ENCODE peak calls at places on chromosomes 4 and X, in seven cellular contexts. O is spleen, A is A549, E is breast epithelium, R is sigmoid colon, Y is uterus, G is right lobe of liver. X is an unnamed sample.

GRCh38 chrX:106249706-106250379 is 81.7 kb downstream of the PWWP3B start:
- DNase-seq in G (no peak), R (no peak), E (no peak), Y (peak), A (no peak), O (no peak), X (no peak)

GRCh38 chr4:145907363-145907762 is 31.3 kb downstream of the ZNF827 start:
- DNase-seq in O (no peak), G (no peak), E (no peak), A (no peak), R (no peak), Y (no peak), X (no peak)

GRCh38 chr4:99507762-99508161 is 3.1 kb upstream of the C4orf17 start:
- DNase-seq in O (no peak), G (no peak), E (no peak), A (no peak), Y (no peak), R (no peak), X (no peak)

GRCh38 chr4:1168291-1169031 is 3.9 kb downstream of the SPON2 start:
- DNase-seq in O (peak), E (no peak), A (no peak), Y (no peak), G (no peak), R (no peak), X (peak)

GRCh38 chrX:115719171-115719570 is 158.2 kb downstream of the PLS3 start:
- DNase-seq in Y (no peak), R (no peak), A (no peak), E (no peak), O (no peak), G (no peak), X (no peak)

GRCh38 chr4:180449395-180449956 is 1793.7 kb upstream of the TENM3 start:
- DNase-seq in O (no peak), A (peak), E (no peak), G (no peak), Y (no peak), R (no peak), X (no peak)

GRCh38 chrX:31222946-31223345 is 151.1 kb upstream of the FTHL17 start:
- DNase-seq in G (no peak), R (no peak), E (no peak), Y (no peak), A (no peak), O (no peak), X (no peak)

GRCh38 chr4:102308032-102308799 is 37.1 kb downstream of the SLC39A8 start:
- DNase-seq in R (no peak), O (no peak), Y (no peak), E (no peak), G (no peak), A (no peak), X (no peak)

GRCh38 chrX:40176979-40177430 is 79.2 kb upstream of the BCOR start:
- DNase-seq in O (peak), A (no peak), Y (peak), R (no peak), E (no peak), G (no peak), X (no peak)

GRCh38 chr4:11471613-11472012 is 42.9 kb upstream of the HS3ST1 start:
- DNase-seq in A (no peak), G (no peak), E (no peak), O (peak), R (peak), Y (no peak), X (no peak)

GRCh38 chr4:153522800-153523089 is 56.6 kb downstream of the TMEM131L start:
- DNase-seq in E (no peak), R (no peak), O (no peak), G (no peak), Y (no peak), A (no peak), X (no peak)

GRCh38 chrX:83845397-83845796 is 15.5 kb upstream of the CYLC1 start:
- DNase-seq in O (no peak), A (peak), G (no peak), R (no peak), Y (no peak), E (no peak), X (no peak)

GRCh38 chr4:47334597-47335185 is 128.8 kb downstream of the COMMD8 start:
- DNase-seq in Y (no peak), A (no peak), E (no peak), O (no peak), G (no peak), R (no peak), X (no peak)

GRCh38 chr4:88881227-88881569 is 175.8 kb downstream of the FAM13A start:
- DNase-seq in O (no peak), A (no peak), E (no peak), R (no peak), G (no peak), Y (no peak), X (no peak)
- H3K4me3 ChIP-seq in O (no peak), A (no peak), E (no peak), R (no peak), G (no peak), Y (no peak), X (no peak)

GRCh38 chrX:69165116-69165651 is at the start of gene PJA1:
- DNase-seq in G (peak), A (peak), E (peak), R (peak), Y (peak), O (peak), X (peak)
- TF ChIP-seq POLR2A in G (peak), A (peak), E (no peak), R (peak), Y (peak), O (no peak), X (peak)

DNA sequence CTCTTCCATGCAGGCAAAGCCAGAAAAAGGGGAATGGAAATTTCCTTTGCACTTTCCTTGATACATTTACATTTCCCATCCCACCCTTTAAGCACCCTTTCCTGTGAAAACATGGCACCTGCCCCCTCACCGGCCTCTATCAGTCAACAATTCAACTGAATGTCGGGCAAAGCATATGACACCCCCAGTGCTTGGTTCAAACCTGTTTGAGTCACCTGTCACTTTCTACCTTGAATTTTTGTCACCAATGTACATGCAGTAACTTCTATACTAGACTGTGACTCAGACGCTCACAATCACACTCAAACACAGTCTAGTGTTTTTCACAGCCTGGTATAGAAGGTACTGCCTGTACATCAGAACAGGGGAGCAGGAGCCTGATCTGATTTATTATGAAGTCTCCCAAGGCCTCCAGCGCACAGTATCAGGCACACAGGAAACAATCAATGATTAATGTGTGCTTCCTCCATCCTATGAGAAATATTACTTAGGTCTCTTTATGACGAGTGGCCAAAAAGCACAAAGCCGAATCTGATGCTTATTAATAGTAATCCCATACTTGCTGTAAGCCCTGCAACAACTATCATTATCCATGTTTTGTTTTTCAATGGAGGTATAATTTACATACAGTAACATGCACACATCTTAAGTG is 49.2 kb upstream of the FAM9C start:
- DNase-seq in O (no peak), R (no peak), E (no peak), Y (no peak), A (no peak), G (no peak), X (no peak)
- H3K4me3 ChIP-seq in O (no peak), R (no peak), E (no peak), Y (no peak), A (no peak), G (no peak), X (no peak)

GRCh38 chr4:112284166-112284565 is 1.5 kb downstream of the TIFA start:
- DNase-seq in G (no peak), A (no peak), O (no peak), E (no peak), Y (no peak), R (no peak), X (no peak)

GRCh38 chr4:112288455-112288854 is 2.8 kb upstream of the TIFA start:
- DNase-seq in A (no peak), Y (no peak), R (no peak), O (no peak), E (no peak), G (no peak), X (no peak)

GRCh38 chr4:112282860-112283667 is 2.6 kb downstream of the TIFA start:
- DNase-seq in G (no peak), A (no peak), E (no peak), Y (no peak), O (no peak), R (no peak), X (no peak)

GRCh38 chr4:112287258-112287873 is 1.7 kb upstream of the TIFA start:
- DNase-seq in R (no peak), G (no peak), E (no peak), O (no peak), A (no peak), Y (no peak), X (no peak)

DNA sequence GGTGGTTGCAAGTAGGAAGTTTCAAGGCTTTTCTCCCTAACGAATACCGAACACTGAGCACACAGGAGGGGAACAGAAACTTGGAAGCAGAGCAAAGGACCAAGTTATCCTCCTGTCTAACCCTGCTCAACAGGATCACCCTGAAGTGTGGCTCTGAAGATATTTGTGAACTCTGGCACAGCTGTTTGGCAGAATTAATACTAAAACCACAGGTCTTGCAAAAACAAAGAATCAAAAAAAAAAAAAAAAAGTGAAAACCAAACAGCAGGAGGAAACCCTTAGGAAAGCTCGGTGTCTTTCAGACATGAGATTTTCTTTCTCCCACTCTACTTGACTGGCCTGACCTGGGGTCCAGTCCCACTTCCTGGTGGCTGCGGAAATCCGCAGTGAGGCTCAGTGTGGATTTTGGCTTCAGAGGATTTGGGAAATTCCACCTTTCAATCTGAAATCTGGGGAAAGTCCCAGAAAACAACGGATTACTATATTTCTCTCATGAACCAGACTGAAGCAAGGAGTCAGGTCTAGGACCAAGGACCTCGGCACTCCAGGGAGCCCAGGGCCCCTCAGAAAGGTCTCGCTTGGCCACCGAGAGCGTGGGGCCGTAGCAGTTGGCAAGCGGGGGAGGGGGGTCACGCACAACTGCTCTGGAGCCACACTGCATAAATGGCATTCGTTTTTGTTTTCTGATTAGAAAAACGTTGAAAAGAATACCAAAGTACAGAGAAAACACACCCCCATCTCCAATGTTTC is 867 bp downstream of the TIFA start:
- DNase-seq in Y (no peak), R (no peak), G (peak), E (peak), O (peak), A (peak), X (no peak)
- TF ChIP-seq POLR2A in Y (no peak), R (no peak), G (no peak), E (no peak), O (no peak), A (no peak), X (no peak)

DNA sequence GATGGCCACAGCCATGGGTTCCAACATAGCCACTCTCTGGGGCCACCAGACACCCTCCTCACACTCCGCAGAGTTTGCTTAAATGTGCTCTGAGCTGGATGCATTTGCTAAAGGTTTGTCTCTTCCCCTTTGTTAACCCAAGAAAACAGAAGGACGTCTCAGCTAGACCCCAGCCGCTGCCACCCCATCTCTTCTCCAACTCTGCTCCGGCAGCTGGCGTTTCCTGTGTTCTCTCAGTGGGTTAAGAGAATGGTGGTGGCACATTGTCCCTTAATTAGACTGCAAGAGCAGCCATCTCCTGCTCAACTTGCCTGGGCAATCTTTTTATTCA is 43.7 kb upstream of the FAM9C start:
- DNase-seq in O (peak), G (no peak), E (no peak), Y (no peak), R (no peak), A (no peak), X (no peak)
- H3K4me3 ChIP-seq in O (no peak), G (no peak), E (no peak), Y (no peak), R (no peak), A (no peak), X (no peak)

X was measured in vagina.